ENCODE peak calls at places on chromosome 6, in five cellular contexts. One of them, this sample, is unnamed.

GRCh38 chr6:151276112-151276745 is 36.5 kb downstream of the AKAP12 start:
- DNase-seq in HFF-Myc: no peak
- DNase-seq in fibroblast of the aortic adventitia: peak; percentile 90
- DNase-seq in HCT116: no peak
- DNase-seq in AG10803: peak; percentile 95
- DNase-seq in this sample: peak; percentile 84

GRCh38 chr6:167497387-167498056 is 172.6 kb downstream of the TTLL2 start:
- DNase-seq in HCT116: no peak
- DNase-seq in HFF-Myc: no peak
- DNase-seq in fibroblast of the aortic adventitia: no peak
- DNase-seq in AG10803: no peak
- DNase-seq in this sample: peak; percentile 11

GRCh38 chr6:151370509-151371078 is 20.8 kb downstream of the ZBTB2 start:
- DNase-seq in HFF-Myc: no peak
- DNase-seq in HCT116: no peak
- DNase-seq in fibroblast of the aortic adventitia: peak; percentile 58
- DNase-seq in AG10803: no peak
- DNase-seq in this sample: peak; percentile 47

GRCh38 chr6:16168858-16169257 is 40.0 kb downstream of the MYLIP start:
- DNase-seq in HFF-Myc: no peak
- DNase-seq in AG10803: peak; percentile 33
- DNase-seq in fibroblast of the aortic adventitia: peak; percentile 66
- DNase-seq in HCT116: peak; percentile 10
- DNase-seq in this sample: peak; percentile 44

GRCh38 chr6:130065616-130066015 is 47.2 kb downstream of the L3MBTL3 start:
- DNase-seq in fibroblast of the aortic adventitia: no peak
- DNase-seq in AG10803: no peak
- DNase-seq in HCT116: no peak
- DNase-seq in HFF-Myc: no peak
- DNase-seq in this sample: no peak

GRCh38 chr6:11043552-11043960 is 549 bp downstream of the ELOVL2 start:
- DNase-seq in AG10803: no peak
- DNase-seq in fibroblast of the aortic adventitia: no peak
- DNase-seq in HFF-Myc: no peak
- DNase-seq in HCT116: no peak
- DNase-seq in this sample: no peak

GRCh38 chr6:159977242-159978214 is 8.6 kb downstream of the IGF2R start:
- DNase-seq in fibroblast of the aortic adventitia: peak; percentile 79
- DNase-seq in HCT116: no peak
- DNase-seq in HFF-Myc: no peak
- DNase-seq in AG10803: peak; percentile 58
- DNase-seq in this sample: peak; percentile 83

GRCh38 chr6:133411757-133412156 is 170.6 kb downstream of the EYA4 start:
- DNase-seq in HCT116: no peak
- DNase-seq in HFF-Myc: no peak
- DNase-seq in AG10803: no peak
- DNase-seq in fibroblast of the aortic adventitia: no peak
- DNase-seq in this sample: no peak

GRCh38 chr6:87575423-87575822 is 14.4 kb downstream of the RARS2 start:
- DNase-seq in HCT116: no peak
- DNase-seq in AG10803: no peak
- DNase-seq in fibroblast of the aortic adventitia: no peak
- DNase-seq in HFF-Myc: no peak
- DNase-seq in this sample: no peak

GRCh38 chr6:37033255-37033654 is 27.8 kb downstream of the FGD2 start:
- DNase-seq in HFF-Myc: no peak
- DNase-seq in fibroblast of the aortic adventitia: no peak
- DNase-seq in AG10803: no peak
- DNase-seq in HCT116: no peak
- DNase-seq in this sample: no peak

GRCh38 chr6:116314218-116314617 is 34.5 kb upstream of the TSPYL1 start:
- DNase-seq in fibroblast of the aortic adventitia: peak; percentile 67
- DNase-seq in HCT116: no peak
- DNase-seq in AG10803: no peak
- DNase-seq in HFF-Myc: no peak
- DNase-seq in this sample: no peak

GRCh38 chr6:56222509-56222908 is 24.9 kb downstream of the COL21A1 start:
- DNase-seq in HCT116: no peak
- DNase-seq in HFF-Myc: no peak
- DNase-seq in AG10803: peak; percentile 84
- DNase-seq in fibroblast of the aortic adventitia: peak; percentile 97
- DNase-seq in this sample: peak; percentile 90

GRCh38 chr6:15312500-15312899 is 66.6 kb downstream of the JARID2 start:
- DNase-seq in fibroblast of the aortic adventitia: peak; percentile 32
- DNase-seq in HCT116: no peak
- DNase-seq in AG10803: no peak
- DNase-seq in HFF-Myc: no peak
- DNase-seq in this sample: peak; percentile 43

GRCh38 chr6:169183233-169183632 is 70.4 kb downstream of the THBS2 start:
- DNase-seq in AG10803: no peak
- DNase-seq in HCT116: no peak
- DNase-seq in fibroblast of the aortic adventitia: no peak
- DNase-seq in HFF-Myc: no peak
- DNase-seq in this sample: no peak

GRCh38 chr6:121222656-121223055 is 111.6 kb downstream of the TBC1D32 start:
- DNase-seq in AG10803: peak; percentile 40
- DNase-seq in HCT116: no peak
- DNase-seq in HFF-Myc: no peak
- DNase-seq in fibroblast of the aortic adventitia: peak; percentile 54
- DNase-seq in this sample: peak; percentile 86

GRCh38 chr6:38673397-38674165 is 29.4 kb downstream of the GLO1 start:
- DNase-seq in HFF-Myc: no peak
- DNase-seq in AG10803: no peak
- DNase-seq in fibroblast of the aortic adventitia: no peak
- DNase-seq in HCT116: no peak
- DNase-seq in this sample: no peak

GRCh38 chr6:32558426-32559057 is 28.5 kb upstream of the HLA-DRB5 start:
- DNase-seq in HCT116: no peak
- DNase-seq in HFF-Myc: no peak
- DNase-seq in fibroblast of the aortic adventitia: no peak
- DNase-seq in AG10803: no peak
- DNase-seq in this sample: no peak

GRCh38 chr6:131924881-131925474 is 26.2 kb downstream of the CCN2 start:
- DNase-seq in AG10803: peak; percentile 59
- DNase-seq in fibroblast of the aortic adventitia: peak; percentile 76
- DNase-seq in HFF-Myc: no peak
- DNase-seq in HCT116: peak; percentile 49
- DNase-seq in this sample: peak; percentile 67

GRCh38 chr6:168387426-168387825 is 53.6 kb upstream of the SMOC2 start:
- DNase-seq in fibroblast of the aortic adventitia: no peak
- DNase-seq in AG10803: no peak
- DNase-seq in HFF-Myc: no peak
- DNase-seq in HCT116: no peak
- DNase-seq in this sample: no peak

GRCh38 chr6:132683543-132683942 is 24.6 kb upstream of the TAAR1 start:
- DNase-seq in fibroblast of the aortic adventitia: no peak
- DNase-seq in AG10803: peak; percentile 62
- DNase-seq in HFF-Myc: peak; percentile 6
- DNase-seq in HCT116: no peak
- DNase-seq in this sample: peak; percentile 73

GRCh38 chr6:68313911-68314310 is 321.2 kb upstream of the ADGRB3 start:
- DNase-seq in HFF-Myc: no peak
- DNase-seq in HCT116: no peak
- DNase-seq in AG10803: no peak
- DNase-seq in fibroblast of the aortic adventitia: peak; percentile 44
- DNase-seq in this sample: peak; percentile 15

GRCh38 chr6:169023161-169023874 is 230.3 kb downstream of the THBS2 start:
- DNase-seq in HFF-Myc: no peak
- DNase-seq in HCT116: no peak
- DNase-seq in AG10803: no peak
- DNase-seq in fibroblast of the aortic adventitia: no peak
- DNase-seq in this sample: peak; percentile 11

GRCh38 chr6:27145731-27146455 is 101.6 kb upstream of the PRSS16 start:
- DNase-seq in HCT116: peak; percentile 90
- DNase-seq in fibroblast of the aortic adventitia: peak; percentile 93
- DNase-seq in AG10803: peak; percentile 88
- DNase-seq in HFF-Myc: peak; percentile 91
- DNase-seq in this sample: peak; percentile 93

GRCh38 chr6:36727491-36728021 is 29.9 kb downstream of the RAB44 start:
- DNase-seq in AG10803: peak; percentile 69
- DNase-seq in HCT116: no peak
- DNase-seq in HFF-Myc: peak; percentile 24
- DNase-seq in fibroblast of the aortic adventitia: peak; percentile 5
- DNase-seq in this sample: peak; percentile 37

GRCh38 chr6:132648356-132648755 is 10.6 kb downstream of the TAAR1 start:
- DNase-seq in HFF-Myc: peak; percentile 6
- DNase-seq in fibroblast of the aortic adventitia: peak; percentile 68
- DNase-seq in AG10803: peak; percentile 8
- DNase-seq in HCT116: no peak
- DNase-seq in this sample: peak; percentile 70

GRCh38 chr6:33847078-33847477 is 43.3 kb upstream of the MLN start:
- DNase-seq in HFF-Myc: no peak
- DNase-seq in fibroblast of the aortic adventitia: no peak
- DNase-seq in HCT116: no peak
- DNase-seq in AG10803: no peak
- DNase-seq in this sample: no peak

GRCh38 chr6:5446362-5447075 is 185.2 kb downstream of the FARS2 start:
- DNase-seq in HCT116: no peak
- DNase-seq in AG10803: no peak
- DNase-seq in fibroblast of the aortic adventitia: no peak
- DNase-seq in HFF-Myc: no peak
- DNase-seq in this sample: peak; percentile 66

GRCh38 chr6:47241742-47242482 is 67.8 kb downstream of the TNFRSF21 start:
- DNase-seq in AG10803: peak; percentile 30
- DNase-seq in HCT116: no peak
- DNase-seq in HFF-Myc: no peak
- DNase-seq in fibroblast of the aortic adventitia: peak; percentile 32
- DNase-seq in this sample: peak; percentile 35
- TF ChIP-seq CTCF in AG10803: peak; percentile 9
- TF ChIP-seq CTCF in HCT116: no peak
- TF ChIP-seq CTCF in HFF-Myc: no peak
- TF ChIP-seq CTCF in fibroblast of the aortic adventitia: no peak
- TF ChIP-seq CTCF in this sample: no peak

GRCh38 chr6:63683071-63683603 is 47.5 kb downstream of the PHF3 start:
- DNase-seq in HCT116: no peak
- DNase-seq in fibroblast of the aortic adventitia: no peak
- DNase-seq in AG10803: no peak
- DNase-seq in HFF-Myc: no peak
- DNase-seq in this sample: no peak

GRCh38 chr6:63689421-63689820 is 53.8 kb downstream of the PHF3 start:
- DNase-seq in HFF-Myc: no peak
- DNase-seq in HCT116: no peak
- DNase-seq in AG10803: no peak
- DNase-seq in fibroblast of the aortic adventitia: no peak
- DNase-seq in this sample: no peak

GRCh38 chr6:63690210-63690609 is 54.6 kb downstream of the PHF3 start:
- DNase-seq in AG10803: no peak
- DNase-seq in fibroblast of the aortic adventitia: no peak
- DNase-seq in HFF-Myc: no peak
- DNase-seq in HCT116: no peak
- DNase-seq in this sample: no peak

DNA sequence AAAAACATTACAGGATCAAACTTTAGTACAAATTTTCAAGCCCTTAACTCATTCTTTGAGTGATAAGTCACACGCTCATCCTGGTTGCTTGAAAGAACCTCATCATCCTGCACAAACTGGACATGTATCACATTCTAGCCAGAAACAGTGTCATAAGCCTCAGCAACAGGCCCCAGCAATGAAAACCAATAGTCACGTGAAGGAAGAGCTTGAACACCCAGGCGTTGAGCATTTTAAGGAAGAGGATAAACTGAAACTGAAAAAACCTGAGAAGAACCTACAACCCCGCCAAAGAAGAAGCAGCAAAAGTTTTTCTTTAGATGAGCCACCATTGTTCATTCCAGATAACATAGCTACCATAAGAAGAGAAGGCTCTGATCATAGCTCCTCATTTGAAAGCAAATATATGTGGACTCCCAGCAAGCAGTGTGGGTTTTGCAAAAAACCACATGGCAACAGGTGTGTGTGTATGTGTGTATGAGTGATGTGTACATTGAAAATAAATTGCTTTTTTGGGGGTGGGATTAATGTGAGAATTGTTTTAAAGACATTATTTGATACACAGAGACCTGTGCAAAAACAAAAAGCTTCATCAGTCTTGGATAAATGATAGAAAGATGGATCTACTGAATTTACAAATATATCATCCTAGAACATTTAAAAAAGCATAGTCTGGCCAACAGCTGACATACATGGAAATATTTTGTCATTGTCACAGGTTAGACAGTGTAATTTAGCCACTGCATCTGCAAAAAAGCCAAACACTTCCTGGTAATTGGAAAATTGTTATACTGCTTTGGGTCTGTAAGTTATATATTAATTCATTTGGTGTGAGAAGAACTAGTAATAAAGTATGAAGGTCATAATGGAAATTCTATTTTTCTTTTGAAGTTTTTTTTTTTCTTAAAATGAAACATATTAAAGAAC is 50.1 kb downstream of the PHF3 start:
- DNase-seq in fibroblast of the aortic adventitia: no peak
- DNase-seq in HCT116: no peak
- DNase-seq in HFF-Myc: no peak
- DNase-seq in AG10803: no peak
- DNase-seq in this sample: no peak
- H3K4me3 ChIP-seq in fibroblast of the aortic adventitia: no peak overlapping the region
- H3K4me3 ChIP-seq in HCT116: no peak overlapping the region
- H3K4me3 ChIP-seq in HFF-Myc: no peak overlapping the region
- H3K4me3 ChIP-seq in AG10803: no peak overlapping the region
- H3K4me3 ChIP-seq in this sample: no peak overlapping the region

GRCh38 chr6:42026540-42026939 is 23.8 kb upstream of the TAF8 start:
- DNase-seq in HFF-Myc: no peak
- DNase-seq in AG10803: no peak
- DNase-seq in HCT116: no peak
- DNase-seq in fibroblast of the aortic adventitia: no peak
- DNase-seq in this sample: no peak

GRCh38 chr6:42028234-42029061 is 21.9 kb upstream of the TAF8 start:
- DNase-seq in HCT116: no peak
- DNase-seq in fibroblast of the aortic adventitia: peak; percentile 85
- DNase-seq in AG10803: no peak
- DNase-seq in HFF-Myc: no peak
- DNase-seq in this sample: peak; percentile 77

GRCh38 chr6:42022755-42023384 is 27.5 kb upstream of the TAF8 start:
- DNase-seq in AG10803: no peak
- DNase-seq in fibroblast of the aortic adventitia: no peak
- DNase-seq in HFF-Myc: no peak
- DNase-seq in HCT116: no peak
- DNase-seq in this sample: no peak

GRCh38 chr6:42025066-42025789 is 25.1 kb upstream of the TAF8 start:
- DNase-seq in AG10803: no peak
- DNase-seq in HFF-Myc: no peak
- DNase-seq in HCT116: no peak
- DNase-seq in fibroblast of the aortic adventitia: no peak
- DNase-seq in this sample: no peak

GRCh38 chr6:42025790-42026311 is 24.5 kb upstream of the TAF8 start:
- DNase-seq in fibroblast of the aortic adventitia: no peak
- DNase-seq in AG10803: no peak
- DNase-seq in HFF-Myc: no peak
- DNase-seq in HCT116: no peak
- DNase-seq in this sample: no peak
- TF ChIP-seq CTCF in fibroblast of the aortic adventitia: no peak
- TF ChIP-seq CTCF in AG10803: no peak
- TF ChIP-seq CTCF in HFF-Myc: no peak
- TF ChIP-seq CTCF in HCT116: no peak
- TF ChIP-seq CTCF in this sample: no peak

DNA sequence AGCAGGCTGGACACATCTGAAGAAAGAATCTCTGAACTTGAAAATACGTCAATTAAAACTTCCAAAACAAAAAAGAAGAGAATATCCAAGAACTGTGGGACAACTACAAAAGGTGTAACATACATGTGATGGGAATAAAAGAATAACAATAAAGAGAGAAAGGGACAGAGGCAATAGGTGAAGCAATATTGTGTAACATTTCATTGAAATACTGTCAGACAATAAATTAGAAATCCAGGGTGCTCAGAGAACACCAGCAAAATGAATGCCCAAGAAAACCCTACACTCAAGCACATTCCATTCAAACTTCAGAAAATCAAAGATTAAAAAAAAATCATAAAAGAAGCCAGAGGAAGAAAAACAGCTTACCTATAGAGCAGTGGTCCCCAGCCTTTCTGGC is 33.6 kb upstream of the ASF1A start:
- DNase-seq in HCT116: no peak
- DNase-seq in fibroblast of the aortic adventitia: no peak
- DNase-seq in HFF-Myc: no peak
- DNase-seq in AG10803: no peak
- DNase-seq in this sample: no peak
- H3K4me3 ChIP-seq in HCT116: no peak overlapping the region
- H3K4me3 ChIP-seq in fibroblast of the aortic adventitia: no peak overlapping the region
- H3K4me3 ChIP-seq in HFF-Myc: no peak overlapping the region
- H3K4me3 ChIP-seq in AG10803: no peak overlapping the region
- H3K4me3 ChIP-seq in this sample: no peak overlapping the region